ENCODE peak calls at places on chromosomes 7 and 10, in ten cellular contexts. One of them, this sample, is unnamed.

GRCh38 chr7:156180451-156181229 is 368.4 kb upstream of the SHH start:
- DNase-seq in NCI-H82: no peak
- DNase-seq in HCT116: no peak
- DNase-seq in body of pancreas: no peak
- DNase-seq in SW480: no peak
- DNase-seq in WTC11: no peak
- DNase-seq in astrocyte of the cerebellum: no peak
- DNase-seq in GM06990: no peak
- DNase-seq in GM18507: no peak
- DNase-seq in left ventricle myocardium inferior: no peak
- DNase-seq in this sample: no peak

GRCh38 chr7:150359007-150359917 is 9.4 kb upstream of the REPIN1 start:
- DNase-seq in NCI-H82: no peak
- DNase-seq in HCT116: no peak
- DNase-seq in body of pancreas: no peak
- DNase-seq in SW480: no peak
- DNase-seq in WTC11: no peak
- DNase-seq in astrocyte of the cerebellum: no peak
- DNase-seq in GM06990: no peak
- DNase-seq in GM18507: no peak
- DNase-seq in left ventricle myocardium inferior: no peak
- DNase-seq in this sample: no peak

GRCh38 chr10:33570495-33570894 is 236.0 kb upstream of the NRP1 start:
- DNase-seq in NCI-H82: no peak
- DNase-seq in HCT116: no peak
- DNase-seq in body of pancreas: no peak
- DNase-seq in SW480: no peak
- DNase-seq in WTC11: no peak
- DNase-seq in astrocyte of the cerebellum: no peak
- DNase-seq in GM06990: no peak
- DNase-seq in GM18507: no peak
- DNase-seq in left ventricle myocardium inferior: no peak
- DNase-seq in this sample: no peak

GRCh38 chr10:43121444-43121843 is 16.8 kb upstream of the CSGALNACT2 start:
- DNase-seq in NCI-H82: no peak
- DNase-seq in HCT116: no peak
- DNase-seq in body of pancreas: no peak
- DNase-seq in SW480: no peak
- DNase-seq in WTC11: no peak
- DNase-seq in astrocyte of the cerebellum: no peak
- DNase-seq in GM06990: no peak
- DNase-seq in GM18507: no peak
- DNase-seq in left ventricle myocardium inferior: no peak
- DNase-seq in this sample: no peak

GRCh38 chr7:129053938-129054437 is 923 bp downstream of the TNPO3 start:
- DNase-seq in NCI-H82: peak; percentile 75
- DNase-seq in HCT116: no peak
- DNase-seq in body of pancreas: no peak
- DNase-seq in SW480: no peak
- DNase-seq in WTC11: no peak
- DNase-seq in astrocyte of the cerebellum: no peak
- DNase-seq in GM06990: no peak
- DNase-seq in GM18507: no peak
- DNase-seq in left ventricle myocardium inferior: no peak
- DNase-seq in this sample: no peak

GRCh38 chr10:51196508-51197175 is 122.4 kb downstream of the PRKG1 start:
- DNase-seq in NCI-H82: no peak
- DNase-seq in HCT116: no peak
- DNase-seq in body of pancreas: no peak
- DNase-seq in SW480: no peak
- DNase-seq in WTC11: no peak
- DNase-seq in astrocyte of the cerebellum: no peak
- DNase-seq in GM06990: no peak
- DNase-seq in GM18507: no peak
- DNase-seq in left ventricle myocardium inferior: no peak
- DNase-seq in this sample: no peak

GRCh38 chr10:100730739-100731602 is 14.4 kb upstream of the PAX2 start:
- DNase-seq in NCI-H82: no peak
- DNase-seq in HCT116: no peak
- DNase-seq in body of pancreas: peak; percentile 32
- DNase-seq in SW480: peak; percentile 62
- DNase-seq in WTC11: no peak
- DNase-seq in astrocyte of the cerebellum: no peak
- DNase-seq in GM06990: peak; percentile 48
- DNase-seq in GM18507: peak; percentile 58
- DNase-seq in left ventricle myocardium inferior: no peak
- DNase-seq in this sample: no peak

GRCh38 chr7:44281811-44282600 is 43.4 kb downstream of the CAMK2B start:
- DNase-seq in NCI-H82: no peak
- DNase-seq in HCT116: no peak
- DNase-seq in body of pancreas: peak; percentile 8
- DNase-seq in SW480: no peak
- DNase-seq in WTC11: peak; percentile 6
- DNase-seq in astrocyte of the cerebellum: no peak
- DNase-seq in GM06990: no peak
- DNase-seq in GM18507: no peak
- DNase-seq in left ventricle myocardium inferior: peak; percentile 6
- DNase-seq in this sample: no peak

GRCh38 chr7:32179567-32179966 is 109.4 kb upstream of the PDE1C start:
- DNase-seq in NCI-H82: peak; percentile 51
- DNase-seq in HCT116: no peak
- DNase-seq in body of pancreas: no peak
- DNase-seq in SW480: no peak
- DNase-seq in WTC11: no peak
- DNase-seq in astrocyte of the cerebellum: no peak
- DNase-seq in GM06990: no peak
- DNase-seq in GM18507: no peak
- DNase-seq in left ventricle myocardium inferior: no peak
- DNase-seq in this sample: no peak

GRCh38 chr7:99008921-99009530 is 130.7 kb downstream of the TRRAP start:
- DNase-seq in NCI-H82: no peak
- DNase-seq in HCT116: no peak
- DNase-seq in body of pancreas: no peak
- DNase-seq in SW480: no peak
- DNase-seq in WTC11: no peak
- DNase-seq in astrocyte of the cerebellum: no peak
- DNase-seq in GM06990: no peak
- DNase-seq in GM18507: no peak
- DNase-seq in left ventricle myocardium inferior: no peak
- DNase-seq in this sample: no peak

GRCh38 chr7:104341545-104341944 is 13.1 kb downstream of the LHFPL3 start:
- DNase-seq in NCI-H82: peak; percentile 86
- DNase-seq in HCT116: no peak
- DNase-seq in body of pancreas: no peak
- DNase-seq in SW480: peak; percentile 46
- DNase-seq in WTC11: peak; percentile 73
- DNase-seq in astrocyte of the cerebellum: no peak
- DNase-seq in GM06990: no peak
- DNase-seq in GM18507: no peak
- DNase-seq in left ventricle myocardium inferior: no peak
- DNase-seq in this sample: no peak

GRCh38 chr7:139634087-139634486 is 110.6 kb downstream of the CLEC2L start:
- DNase-seq in NCI-H82: no peak
- DNase-seq in HCT116: no peak
- DNase-seq in body of pancreas: no peak
- DNase-seq in SW480: no peak
- DNase-seq in WTC11: no peak
- DNase-seq in astrocyte of the cerebellum: no peak
- DNase-seq in GM06990: no peak
- DNase-seq in GM18507: no peak
- DNase-seq in left ventricle myocardium inferior: no peak
- DNase-seq in this sample: no peak

GRCh38 chr10:11551915-11552602 is 59.4 kb downstream of the USP6NL start:
- DNase-seq in NCI-H82: peak; percentile 1
- DNase-seq in HCT116: peak; percentile 89
- DNase-seq in body of pancreas: no peak
- DNase-seq in SW480: peak; percentile 87
- DNase-seq in WTC11: no peak
- DNase-seq in astrocyte of the cerebellum: peak; percentile 91
- DNase-seq in GM06990: no peak
- DNase-seq in GM18507: no peak
- DNase-seq in left ventricle myocardium inferior: no peak
- DNase-seq in this sample: peak; percentile 24

GRCh38 chr7:23378996-23379395 is 79.9 kb downstream of the MALSU1 start:
- DNase-seq in NCI-H82: no peak
- DNase-seq in HCT116: no peak
- DNase-seq in body of pancreas: no peak
- DNase-seq in SW480: no peak
- DNase-seq in WTC11: no peak
- DNase-seq in astrocyte of the cerebellum: no peak
- DNase-seq in GM06990: no peak
- DNase-seq in GM18507: no peak
- DNase-seq in left ventricle myocardium inferior: no peak
- DNase-seq in this sample: no peak

GRCh38 chr7:69436944-69437343 is 161.3 kb upstream of the AUTS2 start:
- DNase-seq in NCI-H82: no peak
- DNase-seq in HCT116: no peak
- DNase-seq in body of pancreas: no peak
- DNase-seq in SW480: no peak
- DNase-seq in WTC11: no peak
- DNase-seq in astrocyte of the cerebellum: peak; percentile 43
- DNase-seq in GM06990: no peak
- DNase-seq in GM18507: no peak
- DNase-seq in left ventricle myocardium inferior: no peak
- DNase-seq in this sample: no peak

GRCh38 chr7:7569113-7569527 is 2.4 kb downstream of the MIOS start:
- DNase-seq in NCI-H82: peak; percentile 16
- DNase-seq in HCT116: no peak
- DNase-seq in body of pancreas: no peak
- DNase-seq in SW480: no peak
- DNase-seq in WTC11: no peak
- DNase-seq in astrocyte of the cerebellum: no peak
- DNase-seq in GM06990: peak; percentile 49
- DNase-seq in GM18507: peak; percentile 50
- DNase-seq in left ventricle myocardium inferior: no peak
- DNase-seq in this sample: no peak

GRCh38 chr7:92614586-92615237 is 24.5 kb upstream of the FAM133B start:
- DNase-seq in NCI-H82: peak; percentile 58
- DNase-seq in HCT116: no peak
- DNase-seq in body of pancreas: no peak
- DNase-seq in SW480: no peak
- DNase-seq in WTC11: no peak
- DNase-seq in astrocyte of the cerebellum: no peak
- DNase-seq in GM06990: no peak
- DNase-seq in GM18507: no peak
- DNase-seq in left ventricle myocardium inferior: peak; percentile 18
- DNase-seq in this sample: no peak

GRCh38 chr10:31549936-31550335 is 230.9 kb downstream of the ZEB1 start:
- DNase-seq in NCI-H82: no peak
- DNase-seq in HCT116: no peak
- DNase-seq in body of pancreas: no peak
- DNase-seq in SW480: no peak
- DNase-seq in WTC11: no peak
- DNase-seq in astrocyte of the cerebellum: no peak
- DNase-seq in GM06990: no peak
- DNase-seq in GM18507: no peak
- DNase-seq in left ventricle myocardium inferior: no peak
- DNase-seq in this sample: no peak

GRCh38 chr10:83012866-83013265 is 1126.4 kb upstream of the GHITM start:
- DNase-seq in NCI-H82: no peak
- DNase-seq in HCT116: no peak
- DNase-seq in body of pancreas: no peak
- DNase-seq in SW480: peak; percentile 14
- DNase-seq in WTC11: no peak
- DNase-seq in astrocyte of the cerebellum: peak; percentile 1
- DNase-seq in GM06990: no peak
- DNase-seq in GM18507: no peak
- DNase-seq in left ventricle myocardium inferior: no peak
- DNase-seq in this sample: no peak

This sample was measured in Calu3.